ENCODE peak calls at places on chromosomes 16 and 17, in seven cellular contexts. One of them, this sample, is unnamed.

GRCh38 chr17:80397686-80398085 is 17.3 kb upstream of the ENDOV start:
- DNase-seq in uterus: no peak
- DNase-seq in mesendoderm: peak; percentile 20
- DNase-seq in left ventricle myocardium inferior: no peak
- DNase-seq in CD8-positive, alpha-beta T cell: no peak
- DNase-seq in PC-3: no peak
- DNase-seq in heart right ventricle: no peak
- DNase-seq in this sample: no peak

GRCh38 chr16:20300312-20301097 is 26.8 kb downstream of the GP2 start:
- DNase-seq in uterus: no peak
- DNase-seq in mesendoderm: peak; percentile 75
- DNase-seq in left ventricle myocardium inferior: peak; percentile 18
- DNase-seq in CD8-positive, alpha-beta T cell: peak; percentile 10
- DNase-seq in PC-3: peak; percentile 59
- DNase-seq in heart right ventricle: no peak
- DNase-seq in this sample: peak; percentile 24

GRCh38 chr17:57707892-57708291 is 37.2 kb downstream of the CCDC182 start:
- DNase-seq in uterus: no peak
- DNase-seq in mesendoderm: peak; percentile 79
- DNase-seq in left ventricle myocardium inferior: no peak
- DNase-seq in CD8-positive, alpha-beta T cell: no peak
- DNase-seq in PC-3: no peak
- DNase-seq in heart right ventricle: no peak
- DNase-seq in this sample: no peak

GRCh38 chr16:85860413-85861094 is 38.4 kb upstream of the IRF8 start:
- DNase-seq in uterus: no peak
- DNase-seq in mesendoderm: no peak
- DNase-seq in left ventricle myocardium inferior: no peak
- DNase-seq in CD8-positive, alpha-beta T cell: no peak
- DNase-seq in PC-3: no peak
- DNase-seq in heart right ventricle: no peak
- DNase-seq in this sample: no peak

GRCh38 chr17:41615454-41615853 is 2.9 kb upstream of the KRT16 start:
- DNase-seq in uterus: no peak
- DNase-seq in mesendoderm: peak; percentile 94
- DNase-seq in left ventricle myocardium inferior: no peak
- DNase-seq in CD8-positive, alpha-beta T cell: no peak
- DNase-seq in PC-3: peak; percentile 55
- DNase-seq in heart right ventricle: no peak
- DNase-seq in this sample: no peak

GRCh38 chr16:85435298-85435697 is 177.8 kb upstream of the GSE1 start:
- DNase-seq in uterus: no peak
- DNase-seq in mesendoderm: no peak
- DNase-seq in left ventricle myocardium inferior: no peak
- DNase-seq in CD8-positive, alpha-beta T cell: no peak
- DNase-seq in PC-3: no peak
- DNase-seq in heart right ventricle: no peak
- DNase-seq in this sample: no peak

GRCh38 chr17:13306310-13306962 is 288.6 kb upstream of the ELAC2 start:
- DNase-seq in uterus: no peak
- DNase-seq in mesendoderm: peak; percentile 91
- DNase-seq in left ventricle myocardium inferior: no peak
- DNase-seq in CD8-positive, alpha-beta T cell: no peak
- DNase-seq in PC-3: peak; percentile 86
- DNase-seq in heart right ventricle: no peak
- DNase-seq in this sample: peak; percentile 46

GRCh38 chr16:4315185-4316102 is at the start of gene GLIS2:
- DNase-seq in uterus: peak; percentile 82
- DNase-seq in mesendoderm: peak; percentile 91
- DNase-seq in left ventricle myocardium inferior: peak; percentile 84
- DNase-seq in CD8-positive, alpha-beta T cell: no peak
- DNase-seq in PC-3: peak; percentile 57
- DNase-seq in heart right ventricle: peak; percentile 76
- DNase-seq in this sample: peak; percentile 72

GRCh38 chr16:22324787-22325597 is 27.8 kb downstream of the POLR3E start:
- DNase-seq in uterus: no peak
- DNase-seq in mesendoderm: no peak
- DNase-seq in left ventricle myocardium inferior: no peak
- DNase-seq in CD8-positive, alpha-beta T cell: no peak
- DNase-seq in PC-3: no peak
- DNase-seq in heart right ventricle: no peak
- DNase-seq in this sample: peak; percentile 34

GRCh38 chr17:31907342-31907975 is 6.0 kb upstream of the UTP6 start:
- DNase-seq in uterus: peak; percentile 61
- DNase-seq in mesendoderm: peak; percentile 6
- DNase-seq in left ventricle myocardium inferior: no peak
- DNase-seq in CD8-positive, alpha-beta T cell: no peak
- DNase-seq in PC-3: peak; percentile 28
- DNase-seq in heart right ventricle: no peak
- DNase-seq in this sample: no peak

GRCh38 chr17:27466748-27467375 is 10.6 kb downstream of the KSR1 start:
- DNase-seq in uterus: no peak
- DNase-seq in mesendoderm: no peak
- DNase-seq in left ventricle myocardium inferior: no peak
- DNase-seq in CD8-positive, alpha-beta T cell: peak; percentile 42
- DNase-seq in PC-3: no peak
- DNase-seq in heart right ventricle: no peak
- DNase-seq in this sample: no peak

GRCh38 chr17:76337413-76337777 is 16.3 kb downstream of the PRPSAP1 start:
- DNase-seq in uterus: no peak
- DNase-seq in mesendoderm: no peak
- DNase-seq in left ventricle myocardium inferior: no peak
- DNase-seq in CD8-positive, alpha-beta T cell: no peak
- DNase-seq in PC-3: no peak
- DNase-seq in heart right ventricle: no peak
- DNase-seq in this sample: peak; percentile 48

GRCh38 chr17:55722742-55723487 is at the start of gene TMEM100:
- DNase-seq in uterus: peak; percentile 48
- DNase-seq in mesendoderm: peak; percentile 77
- DNase-seq in left ventricle myocardium inferior: no peak
- DNase-seq in CD8-positive, alpha-beta T cell: no peak
- DNase-seq in PC-3: no peak
- DNase-seq in heart right ventricle: no peak
- DNase-seq in this sample: peak; percentile 75

GRCh38 chr16:69520800-69521602 is 44.8 kb upstream of the NFAT5 start:
- DNase-seq in uterus: no peak
- DNase-seq in mesendoderm: no peak
- DNase-seq in left ventricle myocardium inferior: no peak
- DNase-seq in CD8-positive, alpha-beta T cell: no peak
- DNase-seq in PC-3: no peak
- DNase-seq in heart right ventricle: no peak
- DNase-seq in this sample: no peak

GRCh38 chr16:24188143-24188542 is 68.0 kb upstream of the CACNG3 start:
- DNase-seq in uterus: no peak
- DNase-seq in mesendoderm: no peak
- DNase-seq in left ventricle myocardium inferior: no peak
- DNase-seq in CD8-positive, alpha-beta T cell: no peak
- DNase-seq in PC-3: no peak
- DNase-seq in heart right ventricle: no peak
- DNase-seq in this sample: no peak

GRCh38 chr17:78356163-78356713 is 3.6 kb downstream of the SOCS3 start:
- DNase-seq in uterus: no peak
- DNase-seq in mesendoderm: peak; percentile 97
- DNase-seq in left ventricle myocardium inferior: no peak
- DNase-seq in CD8-positive, alpha-beta T cell: peak; percentile 87
- DNase-seq in PC-3: peak; percentile 48
- DNase-seq in heart right ventricle: peak; percentile 25
- DNase-seq in this sample: peak; percentile 89

GRCh38 chr17:51860934-51861561 is 297.5 kb downstream of the CA10 start:
- DNase-seq in uterus: no peak
- DNase-seq in mesendoderm: peak; percentile 77
- DNase-seq in left ventricle myocardium inferior: no peak
- DNase-seq in CD8-positive, alpha-beta T cell: no peak
- DNase-seq in PC-3: peak; percentile 64
- DNase-seq in heart right ventricle: no peak
- DNase-seq in this sample: peak; percentile 57

GRCh38 chr16:9148376-9149015 is 57.1 kb downstream of the HAPSTR1 start:
- DNase-seq in uterus: no peak
- DNase-seq in mesendoderm: peak; percentile 54
- DNase-seq in left ventricle myocardium inferior: no peak
- DNase-seq in CD8-positive, alpha-beta T cell: no peak
- DNase-seq in PC-3: no peak
- DNase-seq in heart right ventricle: no peak
- DNase-seq in this sample: no peak

GRCh38 chr16:56068816-56069215 is 122.5 kb upstream of the GNAO1 start:
- DNase-seq in uterus: no peak
- DNase-seq in mesendoderm: no peak
- DNase-seq in left ventricle myocardium inferior: no peak
- DNase-seq in CD8-positive, alpha-beta T cell: no peak
- DNase-seq in PC-3: no peak
- DNase-seq in heart right ventricle: no peak
- DNase-seq in this sample: no peak
- H3K4me3 ChIP-seq in uterus: no peak overlapping the region
- H3K4me3 ChIP-seq in mesendoderm: no peak overlapping the region
- H3K4me3 ChIP-seq in left ventricle myocardium inferior: no peak overlapping the region
- H3K4me3 ChIP-seq in CD8-positive, alpha-beta T cell: no peak overlapping the region
- H3K4me3 ChIP-seq in PC-3: no peak overlapping the region
- H3K4me3 ChIP-seq in heart right ventricle: no peak overlapping the region
- H3K4me3 ChIP-seq in this sample: no peak overlapping the region

DNA sequence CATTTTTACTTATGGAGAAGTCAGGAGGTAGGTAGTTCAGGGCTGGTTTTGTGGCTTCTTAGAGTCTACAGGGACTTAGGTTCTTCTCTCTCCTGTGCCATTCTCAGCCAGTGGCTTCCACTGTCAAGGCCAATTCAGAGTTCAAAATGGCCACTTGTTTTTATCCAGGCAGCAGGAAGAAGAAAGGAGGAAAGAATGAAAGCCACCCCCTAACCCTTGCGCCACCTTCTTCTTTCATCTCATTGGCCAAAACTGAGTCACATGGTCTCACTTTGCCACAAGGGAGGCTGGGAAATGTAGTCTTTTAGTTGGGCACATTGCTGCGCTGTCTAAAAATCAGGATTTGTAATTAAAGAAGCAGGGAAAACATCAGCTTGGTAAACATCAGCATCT is 60.8 kb upstream of the MED9 start:
- DNase-seq in uterus: no peak
- DNase-seq in mesendoderm: peak; percentile 84
- DNase-seq in left ventricle myocardium inferior: no peak
- DNase-seq in CD8-positive, alpha-beta T cell: no peak
- DNase-seq in PC-3: peak; percentile 81
- DNase-seq in heart right ventricle: no peak
- DNase-seq in this sample: peak; percentile 84
- H3K4me1 ChIP-seq in uterus: no peaks in the 10 kb centered on the region
- H3K4me1 ChIP-seq in mesendoderm: no peaks in the 10 kb centered on the region
- H3K4me1 ChIP-seq in left ventricle myocardium inferior: peaks cover 68% of the 10 kb centered on the region
- H3K4me1 ChIP-seq in CD8-positive, alpha-beta T cell: peaks cover 19% of the 10 kb centered on the region
- H3K4me1 ChIP-seq in PC-3: peaks cover 52% of the 10 kb centered on the region
- H3K4me1 ChIP-seq in heart right ventricle: peaks cover 33% of the 10 kb centered on the region
- H3K4me1 ChIP-seq in this sample: peaks cover 62% of the 10 kb centered on the region

DNA sequence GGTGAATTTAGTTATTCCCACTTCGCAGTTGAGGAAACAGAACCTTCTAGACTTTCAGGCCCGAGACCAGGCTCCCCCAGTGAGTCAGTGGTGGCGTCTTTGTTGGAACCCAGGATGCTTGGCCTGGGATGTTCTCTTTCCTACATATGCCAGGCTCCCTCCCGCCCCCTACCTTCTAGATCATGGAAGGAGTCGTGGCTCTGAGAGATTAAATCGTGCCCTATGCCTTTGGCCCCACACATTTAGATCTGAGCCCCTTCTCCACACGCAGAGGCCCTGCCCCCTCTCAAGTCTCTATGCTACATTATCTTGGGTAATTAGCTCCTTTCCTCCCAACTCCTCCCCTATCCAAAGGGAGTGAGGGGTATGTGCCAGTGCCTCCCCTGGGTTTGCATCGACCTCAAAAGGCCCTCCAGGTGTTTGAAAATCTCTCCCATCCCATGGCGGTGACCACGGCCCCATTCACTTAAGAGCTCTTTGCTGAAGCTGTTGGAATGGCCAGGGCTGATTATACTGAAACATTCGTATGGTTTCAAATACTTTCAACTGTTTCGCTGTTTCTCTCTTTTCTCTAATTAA is 3.0 kb downstream of the NGFR start:
- DNase-seq in uterus: no peak
- DNase-seq in mesendoderm: peak; percentile 80
- DNase-seq in left ventricle myocardium inferior: no peak
- DNase-seq in CD8-positive, alpha-beta T cell: no peak
- DNase-seq in PC-3: peak; percentile 15
- DNase-seq in heart right ventricle: no peak
- DNase-seq in this sample: no peak
- H3K4me3 ChIP-seq in uterus: no peak overlapping the region
- H3K4me3 ChIP-seq in mesendoderm: no peak overlapping the region
- H3K4me3 ChIP-seq in left ventricle myocardium inferior: peak overlapping the region; percentile 69
- H3K4me3 ChIP-seq in CD8-positive, alpha-beta T cell: peak overlapping the region; percentile 67
- H3K4me3 ChIP-seq in PC-3: no peak overlapping the region
- H3K4me3 ChIP-seq in heart right ventricle: peak overlapping the region; percentile 65
- H3K4me3 ChIP-seq in this sample: no peak overlapping the region

GRCh38 chr17:16585796-16586195 is 16.8 kb upstream of the ZNF287 start:
- DNase-seq in uterus: no peak
- DNase-seq in mesendoderm: no peak
- DNase-seq in left ventricle myocardium inferior: no peak
- DNase-seq in CD8-positive, alpha-beta T cell: no peak
- DNase-seq in PC-3: no peak
- DNase-seq in heart right ventricle: no peak
- DNase-seq in this sample: no peak

GRCh38 chr17:16583781-16584180 is 14.8 kb upstream of the ZNF287 start:
- DNase-seq in uterus: no peak
- DNase-seq in mesendoderm: no peak
- DNase-seq in left ventricle myocardium inferior: no peak
- DNase-seq in CD8-positive, alpha-beta T cell: no peak
- DNase-seq in PC-3: no peak
- DNase-seq in heart right ventricle: no peak
- DNase-seq in this sample: no peak

GRCh38 chr17:16593356-16594102 is 24.5 kb upstream of the ZNF287 start:
- DNase-seq in uterus: no peak
- DNase-seq in mesendoderm: no peak
- DNase-seq in left ventricle myocardium inferior: no peak
- DNase-seq in CD8-positive, alpha-beta T cell: no peak
- DNase-seq in PC-3: peak; percentile 25
- DNase-seq in heart right ventricle: no peak
- DNase-seq in this sample: no peak

GRCh38 chr17:16584273-16584995 is 15.4 kb upstream of the ZNF287 start:
- DNase-seq in uterus: peak; percentile 93
- DNase-seq in mesendoderm: peak; percentile 88
- DNase-seq in left ventricle myocardium inferior: peak; percentile 94
- DNase-seq in CD8-positive, alpha-beta T cell: peak; percentile 94
- DNase-seq in PC-3: peak; percentile 97
- DNase-seq in heart right ventricle: peak; percentile 96
- DNase-seq in this sample: peak; percentile 55

DNA sequence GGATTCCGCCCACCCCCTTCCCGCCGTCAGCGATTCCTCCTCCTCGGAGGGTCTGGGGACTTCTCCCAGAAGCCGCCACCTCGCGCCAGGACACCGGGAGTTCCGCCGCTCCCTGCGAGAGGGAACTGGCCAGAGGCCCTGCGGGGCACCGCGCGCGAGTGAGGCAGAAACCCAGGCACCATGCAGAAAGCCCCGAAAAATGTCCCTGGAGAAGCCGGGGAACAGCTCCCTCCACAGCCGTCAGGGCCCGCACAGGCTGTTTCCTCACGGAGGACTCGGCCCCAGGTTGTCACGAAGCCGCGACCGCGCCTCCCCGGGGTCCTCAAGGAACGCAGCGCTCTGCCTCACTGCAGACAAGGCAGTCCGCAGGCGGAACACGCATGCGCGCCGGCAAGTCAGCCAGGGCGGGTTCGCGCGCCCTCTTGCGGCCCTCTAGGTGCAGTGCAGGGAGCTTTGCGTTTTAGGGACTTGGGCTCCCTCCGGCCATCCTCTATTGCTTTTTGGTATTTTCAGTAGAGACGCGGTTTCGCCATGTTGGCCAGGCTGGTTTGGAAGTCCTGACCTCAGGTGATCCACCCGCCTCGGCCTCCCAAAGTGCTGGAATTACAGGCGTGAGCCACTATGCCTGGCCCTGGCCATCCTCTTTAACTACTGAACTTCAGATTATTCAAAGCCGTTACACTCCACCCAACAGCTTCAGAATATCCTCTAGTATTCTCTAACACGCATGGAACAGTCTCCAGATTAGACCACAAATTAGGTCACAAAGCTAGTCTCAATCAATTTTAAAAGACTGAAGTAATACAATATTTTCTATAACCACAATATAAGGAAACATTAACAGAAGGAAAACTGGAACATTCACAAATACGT is 20.3 kb upstream of the ZNF287 start:
- DNase-seq in uterus: peak; percentile 91
- DNase-seq in mesendoderm: peak; percentile 95
- DNase-seq in left ventricle myocardium inferior: peak; percentile 91
- DNase-seq in CD8-positive, alpha-beta T cell: peak; percentile 92
- DNase-seq in PC-3: peak; percentile 92
- DNase-seq in heart right ventricle: peak; percentile 94
- DNase-seq in this sample: peak; percentile 85
- H3K4me1 ChIP-seq in uterus: no peaks in the 10 kb centered on the region
- H3K4me1 ChIP-seq in mesendoderm: no peaks in the 10 kb centered on the region
- H3K4me1 ChIP-seq in left ventricle myocardium inferior: peaks cover 13% of the 10 kb centered on the region
- H3K4me1 ChIP-seq in CD8-positive, alpha-beta T cell: peaks cover 12% of the 10 kb centered on the region
- H3K4me1 ChIP-seq in PC-3: peaks cover 4% of the 10 kb centered on the region
- H3K4me1 ChIP-seq in heart right ventricle: peaks cover 5% of the 10 kb centered on the region
- H3K4me1 ChIP-seq in this sample: peaks cover 4% of the 10 kb centered on the region